ENCODE peak calls at places on chromosomes 4 and X, in ten cellular contexts. D is OCI-M1, E is NCI-H69, O is left cardiac atrium, V is T-helper 9 cell, B is amygdala, H is NCI-H748 treated with DMSO at 0.1 percent for 48 hours, G is T-helper 2 cell, C is NCI-H2081, S is lung microvascular endothelial cell. J is an unnamed sample.

GRCh38 chr4:98468744-98469143 is 189.7 kb downstream of the TSPAN5 start:
- DNase-seq in S (peak), B (peak), D (no peak), H (no peak), G (no peak), V (no peak), C (no peak), E (no peak), O (peak), J (no peak)

GRCh38 chr4:180106997-180107396 is 2136.2 kb upstream of the TENM3 start:
- DNase-seq in E (peak), H (no peak), S (no peak), O (no peak), D (no peak), C (no peak), V (no peak), G (no peak), B (no peak), J (no peak)

GRCh38 chr4:41517747-41518146 is 20.2 kb upstream of the LIMCH1 start:
- DNase-seq in B (no peak), G (no peak), S (no peak), O (no peak), E (no peak), V (no peak), H (no peak), D (no peak), C (peak), J (no peak)

GRCh38 chrX:150907474-150907873 is 9.0 kb upstream of the CD99L2 start:
- DNase-seq in O (peak), S (no peak), V (no peak), H (no peak), B (no peak), C (no peak), G (no peak), E (peak), D (no peak), J (no peak)

GRCh38 chr4:74503580-74503979 is 58.6 kb downstream of the AREG start:
- DNase-seq in S (peak), H (no peak), G (no peak), C (no peak), O (no peak), B (no peak), D (no peak), E (no peak), V (no peak), J (no peak)

GRCh38 chrX:22690116-22690515 is 309.6 kb upstream of the DDX53 start:
- DNase-seq in V (no peak), B (no peak), O (no peak), E (no peak), H (no peak), S (no peak), C (no peak), G (no peak), D (peak), J (no peak)

GRCh38 chr4:66351761-66352160 is 681.5 kb upstream of the EPHA5 start:
- DNase-seq in E (no peak), G (no peak), V (no peak), C (no peak), H (no peak), B (no peak), O (no peak), D (no peak), S (no peak), J (no peak)

GRCh38 chr4:78293841-78294301 is 236.7 kb downstream of the FRAS1 start:
- DNase-seq in S (no peak), G (no peak), D (no peak), H (no peak), V (no peak), B (no peak), O (no peak), E (peak), C (no peak), J (no peak)

GRCh38 chrX:49066278-49066677 is 7.5 kb downstream of the CCDC120 start:
- DNase-seq in S (no peak), G (no peak), E (no peak), H (no peak), C (no peak), O (no peak), D (no peak), B (no peak), V (no peak), J (no peak)

GRCh38 chrX:103584606-103585005 is 709 bp upstream of the TCEAL4 start:
- DNase-seq in C (peak), O (no peak), D (no peak), E (peak), V (no peak), G (no peak), B (no peak), H (peak), S (peak), J (no peak)

GRCh38 chr4:95869961-95870500 is 30.1 kb downstream of the PDHA2 start:
- DNase-seq in G (no peak), O (no peak), S (no peak), D (peak), C (no peak), E (no peak), V (no peak), H (no peak), B (no peak), J (no peak)